ENCODE peak calls at places on chromosomes 3 and 15, in seven cellular contexts. Z, S, J, N, X, T and C are unnamed samples. For H3K4me1, the result is how much of the 10 kb centered on the place peaks cover.

GRCh38 chr15:85754993-85755392 is 39.7 kb downstream of the KLHL25 start:
- DNase-seq in T (no peak), N (peak), J (no peak), S (no peak), Z (peak), X (peak), C (peak)

GRCh38 chr3:19937459-19938362 is 3.7 kb upstream of the EFHB start:
- DNase-seq in J (no peak), X (no peak), Z (peak), T (peak), S (no peak), N (no peak), C (no peak)

GRCh38 chr3:56321892-56322291 is 146.4 kb downstream of the ERC2 start:
- DNase-seq in J (no peak), T (no peak), N (no peak), S (no peak), X (no peak), Z (no peak), C (no peak)

GRCh38 chr15:75620776-75621536 is 4.6 kb downstream of the SNUPN start:
- DNase-seq in J (no peak), S (no peak), Z (peak), X (peak), N (peak), T (no peak), C (no peak)

GRCh38 chr15:85748729-85749128 is 46.0 kb downstream of the KLHL25 start:
- DNase-seq in J (no peak), T (peak), Z (no peak), X (no peak), N (peak), S (no peak), C (peak)

GRCh38 chr3:174198199-174198598 is 660.9 kb upstream of the NAALADL2 start:
- DNase-seq in S (no peak), J (no peak), N (no peak), X (no peak), Z (peak), T (no peak), C (no peak)

GRCh38 chr3:115836944-115837343 is 213.6 kb downstream of the GAP43 start:
- DNase-seq in Z (peak), T (peak), J (peak), X (no peak), N (no peak), S (peak), C (peak)

GRCh38 chr3:6526321-6526720 is 334.6 kb upstream of the GRM7 start:
- DNase-seq in J (no peak), X (no peak), T (no peak), Z (no peak), N (no peak), S (no peak), C (no peak)

GRCh38 chr15:55703873-55704285 is 39.1 kb downstream of the PRTG start:
- DNase-seq in N (no peak), Z (peak), S (no peak), J (no peak), T (no peak), X (no peak), C (no peak)

GRCh38 chr3:40366203-40367162 is 20.5 kb upstream of the ENTPD3 start:
- DNase-seq in S (no peak), T (no peak), N (no peak), X (no peak), Z (peak), J (no peak), C (no peak)

GRCh38 chr15:51861557-51862350 is 32.3 kb downstream of the TMOD3 start:
- DNase-seq in Z (no peak), N (no peak), J (no peak), T (no peak), S (no peak), X (no peak), C (no peak)

GRCh38 chr15:50458713-50459112 is 34.5 kb downstream of the USP8 start:
- DNase-seq in T (no peak), S (no peak), J (no peak), X (no peak), Z (no peak), N (no peak), C (no peak)

DNA sequence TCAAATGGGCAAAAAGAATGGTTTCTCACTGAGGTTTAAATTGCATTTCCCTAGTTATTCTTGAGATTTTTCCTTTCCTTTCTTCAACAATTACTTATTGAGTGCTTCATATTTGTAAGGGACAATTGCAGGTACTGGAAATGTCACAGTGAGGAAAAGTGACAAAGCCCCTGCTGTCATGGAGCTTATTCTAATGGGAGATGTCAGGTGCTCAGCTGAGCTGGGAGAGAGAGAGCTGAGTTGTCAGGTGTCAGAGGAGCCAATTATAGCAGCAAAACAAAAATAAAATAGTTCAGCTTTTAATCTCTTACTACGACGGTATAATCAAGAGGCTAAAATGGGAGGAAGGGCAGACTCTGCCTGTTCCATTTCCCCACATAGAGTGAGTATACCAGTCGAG is 42.0 kb downstream of the CD86 start:
- DNase-seq in J (no peak), X (no peak), Z (no peak), S (no peak), T (no peak), N (no peak), C (no peak)
- H3K4me1 ChIP-seq in J (under half), X (under half), Z (under half), S (under half), T (under half), N (under half), C (under half)

GRCh38 chr3:101867521-101867920 is 18.2 kb downstream of the NFKBIZ start:
- DNase-seq in J (no peak), T (no peak), S (no peak), N (no peak), X (no peak), Z (no peak), C (peak)

GRCh38 chr3:101865751-101866509 is 16.6 kb downstream of the NFKBIZ start:
- DNase-seq in J (peak), Z (peak), X (no peak), T (peak), S (no peak), N (no peak), C (peak)

GRCh38 chr3:101873619-101874018 is 24.3 kb downstream of the NFKBIZ start:
- DNase-seq in J (no peak), N (no peak), X (no peak), S (no peak), T (no peak), Z (peak), C (no peak)

GRCh38 chr3:101868534-101869464 is 19.5 kb downstream of the NFKBIZ start:
- DNase-seq in X (no peak), Z (peak), N (no peak), J (no peak), T (no peak), S (no peak), C (no peak)

DNA sequence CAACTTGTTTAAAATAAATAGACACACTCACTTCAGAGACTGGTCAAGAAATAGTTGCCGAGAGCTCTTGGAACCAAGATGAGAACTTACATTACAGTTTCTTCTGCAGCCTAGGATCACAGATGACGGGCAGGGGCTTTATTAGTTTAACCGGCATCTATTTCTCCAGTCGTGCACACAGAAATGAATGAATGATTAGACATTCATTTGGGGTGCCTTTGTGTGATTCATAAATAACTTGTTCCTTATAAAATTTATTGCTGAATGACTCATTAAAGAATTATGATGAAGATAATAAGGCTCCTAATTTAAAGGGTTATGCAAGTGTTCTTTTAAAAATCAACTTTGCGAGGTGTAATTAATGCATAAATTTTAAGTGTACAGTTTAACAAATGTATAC is 20.8 kb downstream of the NFKBIZ start:
- DNase-seq in S (no peak), N (no peak), J (no peak), Z (no peak), X (no peak), T (no peak), C (no peak)
- H3K4me1 ChIP-seq in S (under half), N (under half), J (half or more), Z (under half), X (under half), T (under half), C (under half)

GRCh38 chr3:32843504-32844321 is 25.9 kb downstream of the TRIM71 start:
- DNase-seq in Z (no peak), T (peak), N (no peak), J (no peak), X (no peak), S (peak), C (no peak)
- H3K4me1 ChIP-seq in Z (under half), T (half or more), N (under half), J (under half), X (under half), S (half or more), C (under half)

DNA sequence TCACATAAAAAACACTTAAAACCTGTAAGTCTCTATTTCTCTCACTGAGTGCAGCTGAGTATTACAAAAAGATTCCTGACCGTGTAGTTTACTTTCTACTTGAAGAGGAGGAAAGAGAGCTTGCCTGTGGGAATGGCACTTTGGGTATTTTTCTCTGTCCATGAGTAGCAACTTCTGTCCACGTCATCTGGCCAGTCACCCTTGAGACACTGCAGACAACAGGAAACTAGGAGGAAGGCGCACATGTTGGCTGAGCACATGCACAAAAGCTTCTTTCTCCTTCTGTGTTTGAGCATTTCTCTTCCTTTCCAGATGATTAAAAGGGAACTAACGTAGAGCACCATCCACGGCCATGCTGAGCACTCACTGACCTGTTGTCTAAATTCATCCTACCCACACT is 19.7 kb downstream of the STARD5 start:
- DNase-seq in Z (peak), T (no peak), J (no peak), X (peak), N (peak), S (no peak), C (no peak)
- H3K4me1 ChIP-seq in Z (under half), T (under half), J (under half), X (under half), N (under half), S (under half), C (under half)

GRCh38 chr15:29921130-29921601 is 98.9 kb upstream of the TJP1 start:
- DNase-seq in T (peak), J (peak), X (no peak), S (no peak), N (no peak), Z (no peak), C (no peak)

GRCh38 chr15:29922191-29922590 is 99.9 kb upstream of the TJP1 start:
- DNase-seq in Z (no peak), X (no peak), S (no peak), J (no peak), T (no peak), N (no peak), C (no peak)

GRCh38 chr15:29917600-29918597 is 95.6 kb upstream of the TJP1 start:
- DNase-seq in T (no peak), Z (peak), X (no peak), J (no peak), S (no peak), N (no peak), C (no peak)

GRCh38 chr15:29919380-29919881 is 97.2 kb upstream of the TJP1 start:
- DNase-seq in X (no peak), S (no peak), J (no peak), T (no peak), N (no peak), Z (no peak), C (no peak)

GRCh38 chr15:29920515-29920914 is 98.2 kb upstream of the TJP1 start:
- DNase-seq in S (no peak), Z (peak), T (peak), N (no peak), X (no peak), J (peak), C (no peak)
- H3K4me1 ChIP-seq in S (under half), Z (under half), T (under half), N (under half), X (under half), J (half or more), C (under half)

DNA sequence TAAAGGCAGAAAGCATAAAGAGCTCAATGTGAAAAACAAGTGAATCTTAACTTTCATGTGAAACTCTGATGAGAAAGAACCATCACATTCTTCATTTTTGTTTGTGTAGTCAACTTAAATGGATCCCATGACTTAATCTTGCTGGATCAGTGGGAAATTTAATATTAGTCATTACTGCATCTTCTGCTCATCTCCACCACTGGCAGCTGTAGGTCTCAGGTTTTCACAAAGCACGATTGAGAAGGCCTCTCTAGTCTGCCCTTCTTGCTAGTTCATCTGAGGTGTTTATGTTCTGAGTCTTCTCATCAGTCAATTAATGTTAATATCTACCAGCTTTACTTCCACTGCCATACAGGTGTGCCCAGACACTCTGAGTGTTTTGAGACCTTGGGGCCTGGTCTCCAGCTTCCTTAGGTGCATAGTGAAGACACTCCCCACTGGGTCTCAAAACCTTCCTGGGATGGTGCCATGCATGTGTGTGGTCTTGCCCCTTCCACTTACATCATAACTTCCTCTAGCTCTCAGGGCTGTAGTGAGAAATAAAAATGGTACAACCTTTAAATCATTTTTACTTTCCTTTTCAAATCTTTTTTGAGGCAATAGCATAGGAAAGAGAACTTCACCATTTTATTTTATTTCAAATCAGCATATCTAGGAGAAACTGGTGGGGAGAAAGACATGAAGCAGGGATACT is 421.6 kb upstream of the CBLB start:
- DNase-seq in X (no peak), N (no peak), Z (no peak), J (no peak), S (no peak), T (no peak), C (no peak)
- H3K4me1 ChIP-seq in X (under half), N (under half), Z (under half), J (under half), S (under half), T (under half), C (under half)

DNA sequence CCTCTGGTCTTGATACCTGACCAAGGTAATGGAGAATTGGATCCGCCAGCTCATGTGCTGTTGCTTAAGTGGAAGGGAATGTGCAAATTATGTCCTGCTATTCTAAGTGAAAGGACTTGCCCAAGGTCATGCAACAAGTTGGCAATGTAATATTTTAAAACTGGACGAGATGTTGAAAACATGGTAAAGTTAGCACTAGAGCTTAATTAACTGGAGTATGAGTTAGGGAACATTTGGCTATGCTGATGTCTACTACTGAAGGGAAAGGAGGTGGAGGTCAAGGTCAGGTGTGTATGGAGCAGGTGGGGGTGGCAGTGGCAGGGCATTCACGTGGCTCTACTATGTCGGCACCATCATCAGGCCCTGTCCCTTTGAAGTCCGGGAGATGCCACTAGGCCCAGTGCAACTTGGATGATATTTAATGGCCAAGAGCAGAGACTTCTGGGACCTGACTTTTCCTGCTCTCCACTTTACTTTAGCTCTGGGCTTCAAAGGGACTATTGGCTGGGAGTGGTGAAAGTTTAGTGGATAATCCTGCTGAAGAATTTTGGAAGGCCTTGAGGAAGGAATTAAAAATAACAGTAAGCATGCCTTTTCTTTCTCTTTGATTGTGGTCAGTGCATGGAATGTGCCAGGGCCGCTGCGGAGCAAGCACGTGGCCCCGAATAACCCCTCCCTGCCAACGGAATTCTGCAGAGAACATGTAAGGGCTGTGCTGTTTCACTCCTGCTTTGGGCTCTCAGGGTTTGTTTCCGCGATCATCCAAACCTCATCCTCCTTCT is 14.9 kb downstream of the SMAD3 start:
- DNase-seq in X (peak), S (no peak), T (no peak), N (peak), Z (peak), J (no peak), C (no peak)
- H3K4me1 ChIP-seq in X (under half), S (under half), T (under half), N (under half), Z (half or more), J (half or more), C (under half)

DNA sequence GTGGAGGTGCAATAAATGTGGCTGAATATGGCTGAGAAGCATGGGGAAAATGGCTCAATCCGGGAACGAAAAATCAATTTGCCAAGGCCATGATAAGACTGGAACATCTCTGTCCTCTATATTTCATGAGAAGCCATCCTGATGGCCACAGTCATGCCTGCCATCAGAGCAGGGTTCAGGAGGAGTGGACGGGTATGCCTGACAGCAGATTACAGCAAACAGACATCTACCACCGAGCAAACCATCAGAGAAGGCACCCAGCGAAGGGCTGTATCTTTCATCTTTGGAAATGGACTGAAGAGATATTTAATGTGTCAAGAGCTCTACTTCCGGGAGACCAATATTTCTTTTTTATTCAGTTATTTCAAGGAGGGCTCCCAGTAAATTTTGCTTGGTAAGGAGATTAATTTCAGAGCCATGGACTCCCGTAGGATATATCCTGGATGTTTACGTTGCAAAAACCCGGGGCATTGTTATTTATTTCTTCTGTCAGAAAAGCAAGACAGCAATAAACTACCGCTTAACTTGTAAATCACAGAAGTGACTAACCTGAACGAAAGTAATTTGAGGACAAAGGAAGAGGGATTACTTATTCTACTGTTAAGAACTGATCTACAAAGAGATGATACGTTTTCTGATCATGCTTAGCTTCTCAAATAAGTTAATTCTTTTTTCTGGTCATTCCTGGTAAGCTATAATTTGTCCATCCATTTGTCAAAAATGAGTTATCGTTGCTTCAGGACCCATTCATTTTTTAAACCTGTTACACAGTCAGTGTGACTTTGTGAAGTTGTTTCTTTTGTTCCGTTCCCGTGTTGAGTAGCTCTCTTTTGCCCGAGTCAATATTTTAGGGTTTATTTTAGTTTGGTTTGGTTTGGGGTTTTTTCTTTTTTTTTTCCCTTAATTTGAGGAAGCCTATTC is 80.6 kb upstream of the CHD2 start:
- DNase-seq in Z (no peak), X (no peak), T (peak), J (no peak), N (no peak), S (no peak), C (peak)
- H3K4me1 ChIP-seq in Z (under half), X (under half), T (half or more), J (under half), N (under half), S (half or more), C (under half)

DNA sequence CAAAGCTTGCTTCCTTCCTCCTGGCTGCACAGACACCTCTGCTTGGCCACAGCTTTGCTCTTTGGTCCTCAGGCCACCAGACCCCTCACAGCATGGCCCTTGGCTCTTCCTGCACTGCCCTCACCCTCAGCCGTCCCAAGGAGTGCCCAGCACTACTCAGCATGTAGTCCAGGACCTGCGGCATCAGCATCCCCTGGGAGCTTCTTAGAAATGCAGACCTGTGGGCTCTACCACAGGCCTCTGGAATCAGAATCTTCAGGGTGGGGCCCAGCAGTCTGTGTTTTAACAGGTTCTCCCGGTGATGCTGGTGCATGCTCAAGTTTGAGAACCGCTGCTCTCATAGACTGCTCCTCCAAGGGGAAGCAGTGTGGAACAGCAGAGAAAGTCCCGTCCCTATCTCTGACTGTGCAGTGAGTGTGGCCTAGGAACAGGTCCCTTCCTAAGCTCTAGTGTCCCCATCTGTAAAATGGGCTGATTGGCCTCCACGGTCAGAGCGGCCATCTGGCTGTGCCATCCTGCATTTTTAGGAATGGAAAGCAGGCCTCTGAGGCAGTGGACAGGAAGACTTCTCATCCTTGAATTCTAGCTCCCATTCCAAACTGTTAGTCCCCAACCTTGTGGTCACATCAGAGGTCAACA is 36.6 kb downstream of the GOLGA6A start:
- DNase-seq in J (no peak), N (no peak), S (no peak), T (no peak), X (no peak), Z (no peak), C (no peak)
- H3K4me1 ChIP-seq in J (under half), N (under half), S (under half), T (under half), X (under half), Z (under half), C (under half)